ENCODE peak calls at places on chromosomes 6 and 20, in five cellular contexts. One of them, this sample, is unnamed.

GRCh38 chr6:20092071-20092566 is 120.2 kb downstream of the MBOAT1 start:
- ATAC-seq in stimulated activated naive CD8-positive, alpha-beta T cell treated with anti-CD3 and anti-CD28 coated beads, Interleukin-15, Interleukin-2, amounts not matched to agents 100 U/mL and 50 U/mL, for 24 hours: no peak
- ATAC-seq in upper lobe of left lung: peak; percentile 65
- ATAC-seq in activated naive CD8-positive, alpha-beta T cell treated with anti-CD3 and anti-CD28 coated beads, Interleukin-2, amount 10 ng/mL, durations not matched to agents 7 days and 5 days: no peak
- ATAC-seq in activated CD8-positive, alpha-beta T cell treated with anti-CD3 and anti-CD28 coated beads, Interleukin-2, amount 10 ng/mL, durations not matched to agents 7 days and 5 days: no peak
- ATAC-seq in this sample: no peak

GRCh38 chr6:166925141-166925996 is 31.0 kb downstream of the RNASET2 start:
- ATAC-seq in activated CD8-positive, alpha-beta T cell treated with anti-CD3 and anti-CD28 coated beads, Interleukin-2, amount 10 ng/mL, durations not matched to agents 7 days and 5 days: no peak
- ATAC-seq in stimulated activated naive CD8-positive, alpha-beta T cell treated with anti-CD3 and anti-CD28 coated beads, Interleukin-15, Interleukin-2, amounts not matched to agents 100 U/mL and 50 U/mL, for 24 hours: no peak
- ATAC-seq in upper lobe of left lung: no peak
- ATAC-seq in activated naive CD8-positive, alpha-beta T cell treated with anti-CD3 and anti-CD28 coated beads, Interleukin-2, amount 10 ng/mL, durations not matched to agents 7 days and 5 days: no peak
- ATAC-seq in this sample: no peak

GRCh38 chr6:169858293-169858934 is 107.0 kb downstream of the ERMARD start:
- ATAC-seq in stimulated activated naive CD8-positive, alpha-beta T cell treated with anti-CD3 and anti-CD28 coated beads, Interleukin-15, Interleukin-2, amounts not matched to agents 100 U/mL and 50 U/mL, for 24 hours: no peak
- ATAC-seq in upper lobe of left lung: peak; percentile 6
- ATAC-seq in activated CD8-positive, alpha-beta T cell treated with anti-CD3 and anti-CD28 coated beads, Interleukin-2, amount 10 ng/mL, durations not matched to agents 7 days and 5 days: no peak
- ATAC-seq in activated naive CD8-positive, alpha-beta T cell treated with anti-CD3 and anti-CD28 coated beads, Interleukin-2, amount 10 ng/mL, durations not matched to agents 7 days and 5 days: no peak
- ATAC-seq in this sample: peak; percentile 74

GRCh38 chr6:14889172-14889571 is 356.7 kb upstream of the JARID2 start:
- ATAC-seq in upper lobe of left lung: peak; percentile 34
- ATAC-seq in activated naive CD8-positive, alpha-beta T cell treated with anti-CD3 and anti-CD28 coated beads, Interleukin-2, amount 10 ng/mL, durations not matched to agents 7 days and 5 days: no peak
- ATAC-seq in activated CD8-positive, alpha-beta T cell treated with anti-CD3 and anti-CD28 coated beads, Interleukin-2, amount 10 ng/mL, durations not matched to agents 7 days and 5 days: no peak
- ATAC-seq in stimulated activated naive CD8-positive, alpha-beta T cell treated with anti-CD3 and anti-CD28 coated beads, Interleukin-15, Interleukin-2, amounts not matched to agents 100 U/mL and 50 U/mL, for 24 hours: no peak
- ATAC-seq in this sample: no peak

GRCh38 chr6:68313911-68314310 is 321.2 kb upstream of the ADGRB3 start:
- ATAC-seq in stimulated activated naive CD8-positive, alpha-beta T cell treated with anti-CD3 and anti-CD28 coated beads, Interleukin-15, Interleukin-2, amounts not matched to agents 100 U/mL and 50 U/mL, for 24 hours: no peak
- ATAC-seq in activated CD8-positive, alpha-beta T cell treated with anti-CD3 and anti-CD28 coated beads, Interleukin-2, amount 10 ng/mL, durations not matched to agents 7 days and 5 days: no peak
- ATAC-seq in activated naive CD8-positive, alpha-beta T cell treated with anti-CD3 and anti-CD28 coated beads, Interleukin-2, amount 10 ng/mL, durations not matched to agents 7 days and 5 days: no peak
- ATAC-seq in upper lobe of left lung: no peak
- ATAC-seq in this sample: no peak

GRCh38 chr6:115976321-115976870 is 84.3 kb downstream of the FRK start:
- ATAC-seq in upper lobe of left lung: no peak
- ATAC-seq in activated naive CD8-positive, alpha-beta T cell treated with anti-CD3 and anti-CD28 coated beads, Interleukin-2, amount 10 ng/mL, durations not matched to agents 7 days and 5 days: no peak
- ATAC-seq in stimulated activated naive CD8-positive, alpha-beta T cell treated with anti-CD3 and anti-CD28 coated beads, Interleukin-15, Interleukin-2, amounts not matched to agents 100 U/mL and 50 U/mL, for 24 hours: no peak
- ATAC-seq in activated CD8-positive, alpha-beta T cell treated with anti-CD3 and anti-CD28 coated beads, Interleukin-2, amount 10 ng/mL, durations not matched to agents 7 days and 5 days: no peak
- ATAC-seq in this sample: no peak

GRCh38 chr6:52019851-52020250 is 67.6 kb downstream of the PKHD1 start:
- ATAC-seq in activated CD8-positive, alpha-beta T cell treated with anti-CD3 and anti-CD28 coated beads, Interleukin-2, amount 10 ng/mL, durations not matched to agents 7 days and 5 days: no peak
- ATAC-seq in upper lobe of left lung: no peak
- ATAC-seq in stimulated activated naive CD8-positive, alpha-beta T cell treated with anti-CD3 and anti-CD28 coated beads, Interleukin-15, Interleukin-2, amounts not matched to agents 100 U/mL and 50 U/mL, for 24 hours: no peak
- ATAC-seq in activated naive CD8-positive, alpha-beta T cell treated with anti-CD3 and anti-CD28 coated beads, Interleukin-2, amount 10 ng/mL, durations not matched to agents 7 days and 5 days: no peak
- ATAC-seq in this sample: no peak

GRCh38 chr6:154039231-154039842 is at the start of gene OPRM1:
- ATAC-seq in activated CD8-positive, alpha-beta T cell treated with anti-CD3 and anti-CD28 coated beads, Interleukin-2, amount 10 ng/mL, durations not matched to agents 7 days and 5 days: peak; percentile 81
- ATAC-seq in stimulated activated naive CD8-positive, alpha-beta T cell treated with anti-CD3 and anti-CD28 coated beads, Interleukin-15, Interleukin-2, amounts not matched to agents 100 U/mL and 50 U/mL, for 24 hours: no peak
- ATAC-seq in upper lobe of left lung: peak; percentile 41
- ATAC-seq in activated naive CD8-positive, alpha-beta T cell treated with anti-CD3 and anti-CD28 coated beads, Interleukin-2, amount 10 ng/mL, durations not matched to agents 7 days and 5 days: peak; percentile 65
- ATAC-seq in this sample: no peak

GRCh38 chr6:129981598-129981997 is 36.8 kb upstream of the L3MBTL3 start:
- ATAC-seq in upper lobe of left lung: no peak
- ATAC-seq in activated naive CD8-positive, alpha-beta T cell treated with anti-CD3 and anti-CD28 coated beads, Interleukin-2, amount 10 ng/mL, durations not matched to agents 7 days and 5 days: no peak
- ATAC-seq in stimulated activated naive CD8-positive, alpha-beta T cell treated with anti-CD3 and anti-CD28 coated beads, Interleukin-15, Interleukin-2, amounts not matched to agents 100 U/mL and 50 U/mL, for 24 hours: no peak
- ATAC-seq in activated CD8-positive, alpha-beta T cell treated with anti-CD3 and anti-CD28 coated beads, Interleukin-2, amount 10 ng/mL, durations not matched to agents 7 days and 5 days: no peak
- ATAC-seq in this sample: no peak

GRCh38 chr6:43246301-43247114 is 3.2 kb downstream of the TTBK1 start:
- ATAC-seq in stimulated activated naive CD8-positive, alpha-beta T cell treated with anti-CD3 and anti-CD28 coated beads, Interleukin-15, Interleukin-2, amounts not matched to agents 100 U/mL and 50 U/mL, for 24 hours: peak; percentile 17
- ATAC-seq in upper lobe of left lung: peak; percentile 82
- ATAC-seq in activated naive CD8-positive, alpha-beta T cell treated with anti-CD3 and anti-CD28 coated beads, Interleukin-2, amount 10 ng/mL, durations not matched to agents 7 days and 5 days: peak; percentile 38
- ATAC-seq in activated CD8-positive, alpha-beta T cell treated with anti-CD3 and anti-CD28 coated beads, Interleukin-2, amount 10 ng/mL, durations not matched to agents 7 days and 5 days: peak; percentile 11
- ATAC-seq in this sample: peak; percentile 70

GRCh38 chr20:63071541-63072181 is 64.9 kb upstream of the BHLHE23 start:
- ATAC-seq in activated naive CD8-positive, alpha-beta T cell treated with anti-CD3 and anti-CD28 coated beads, Interleukin-2, amount 10 ng/mL, durations not matched to agents 7 days and 5 days: no peak
- ATAC-seq in upper lobe of left lung: peak; percentile 32
- ATAC-seq in stimulated activated naive CD8-positive, alpha-beta T cell treated with anti-CD3 and anti-CD28 coated beads, Interleukin-15, Interleukin-2, amounts not matched to agents 100 U/mL and 50 U/mL, for 24 hours: no peak
- ATAC-seq in activated CD8-positive, alpha-beta T cell treated with anti-CD3 and anti-CD28 coated beads, Interleukin-2, amount 10 ng/mL, durations not matched to agents 7 days and 5 days: no peak
- ATAC-seq in this sample: no peak

GRCh38 chr6:82738773-82739172 is 326.9 kb downstream of the UBE3D start:
- ATAC-seq in activated naive CD8-positive, alpha-beta T cell treated with anti-CD3 and anti-CD28 coated beads, Interleukin-2, amount 10 ng/mL, durations not matched to agents 7 days and 5 days: no peak
- ATAC-seq in stimulated activated naive CD8-positive, alpha-beta T cell treated with anti-CD3 and anti-CD28 coated beads, Interleukin-15, Interleukin-2, amounts not matched to agents 100 U/mL and 50 U/mL, for 24 hours: no peak
- ATAC-seq in activated CD8-positive, alpha-beta T cell treated with anti-CD3 and anti-CD28 coated beads, Interleukin-2, amount 10 ng/mL, durations not matched to agents 7 days and 5 days: no peak
- ATAC-seq in upper lobe of left lung: no peak
- ATAC-seq in this sample: no peak

GRCh38 chr20:51014797-51015722 is 7.8 kb downstream of the KCNG1 start:
- ATAC-seq in activated CD8-positive, alpha-beta T cell treated with anti-CD3 and anti-CD28 coated beads, Interleukin-2, amount 10 ng/mL, durations not matched to agents 7 days and 5 days: no peak
- ATAC-seq in upper lobe of left lung: peak; percentile 33
- ATAC-seq in activated naive CD8-positive, alpha-beta T cell treated with anti-CD3 and anti-CD28 coated beads, Interleukin-2, amount 10 ng/mL, durations not matched to agents 7 days and 5 days: no peak
- ATAC-seq in stimulated activated naive CD8-positive, alpha-beta T cell treated with anti-CD3 and anti-CD28 coated beads, Interleukin-15, Interleukin-2, amounts not matched to agents 100 U/mL and 50 U/mL, for 24 hours: no peak
- ATAC-seq in this sample: no peak

GRCh38 chr20:32325706-32326506 is 32.2 kb upstream of the ASXL1 start:
- ATAC-seq in activated naive CD8-positive, alpha-beta T cell treated with anti-CD3 and anti-CD28 coated beads, Interleukin-2, amount 10 ng/mL, durations not matched to agents 7 days and 5 days: no peak
- ATAC-seq in stimulated activated naive CD8-positive, alpha-beta T cell treated with anti-CD3 and anti-CD28 coated beads, Interleukin-15, Interleukin-2, amounts not matched to agents 100 U/mL and 50 U/mL, for 24 hours: no peak
- ATAC-seq in activated CD8-positive, alpha-beta T cell treated with anti-CD3 and anti-CD28 coated beads, Interleukin-2, amount 10 ng/mL, durations not matched to agents 7 days and 5 days: no peak
- ATAC-seq in upper lobe of left lung: no peak
- ATAC-seq in this sample: no peak

GRCh38 chr20:7866279-7866678 is 74.0 kb downstream of the HAO1 start:
- ATAC-seq in activated naive CD8-positive, alpha-beta T cell treated with anti-CD3 and anti-CD28 coated beads, Interleukin-2, amount 10 ng/mL, durations not matched to agents 7 days and 5 days: no peak
- ATAC-seq in activated CD8-positive, alpha-beta T cell treated with anti-CD3 and anti-CD28 coated beads, Interleukin-2, amount 10 ng/mL, durations not matched to agents 7 days and 5 days: no peak
- ATAC-seq in upper lobe of left lung: no peak
- ATAC-seq in stimulated activated naive CD8-positive, alpha-beta T cell treated with anti-CD3 and anti-CD28 coated beads, Interleukin-15, Interleukin-2, amounts not matched to agents 100 U/mL and 50 U/mL, for 24 hours: no peak
- ATAC-seq in this sample: no peak

GRCh38 chr6:99177736-99178135 is 171.7 kb downstream of the FAXC start:
- ATAC-seq in activated CD8-positive, alpha-beta T cell treated with anti-CD3 and anti-CD28 coated beads, Interleukin-2, amount 10 ng/mL, durations not matched to agents 7 days and 5 days: no peak
- ATAC-seq in stimulated activated naive CD8-positive, alpha-beta T cell treated with anti-CD3 and anti-CD28 coated beads, Interleukin-15, Interleukin-2, amounts not matched to agents 100 U/mL and 50 U/mL, for 24 hours: no peak
- ATAC-seq in upper lobe of left lung: no peak
- ATAC-seq in activated naive CD8-positive, alpha-beta T cell treated with anti-CD3 and anti-CD28 coated beads, Interleukin-2, amount 10 ng/mL, durations not matched to agents 7 days and 5 days: no peak
- ATAC-seq in this sample: no peak

GRCh38 chr6:134379599-134379998 is 61.7 kb upstream of the SGK1 start:
- ATAC-seq in activated CD8-positive, alpha-beta T cell treated with anti-CD3 and anti-CD28 coated beads, Interleukin-2, amount 10 ng/mL, durations not matched to agents 7 days and 5 days: no peak
- ATAC-seq in activated naive CD8-positive, alpha-beta T cell treated with anti-CD3 and anti-CD28 coated beads, Interleukin-2, amount 10 ng/mL, durations not matched to agents 7 days and 5 days: no peak
- ATAC-seq in upper lobe of left lung: no peak
- ATAC-seq in stimulated activated naive CD8-positive, alpha-beta T cell treated with anti-CD3 and anti-CD28 coated beads, Interleukin-15, Interleukin-2, amounts not matched to agents 100 U/mL and 50 U/mL, for 24 hours: no peak
- ATAC-seq in this sample: no peak

GRCh38 chr20:60427516-60427915 is 469.3 kb downstream of the CDH26 start:
- ATAC-seq in activated CD8-positive, alpha-beta T cell treated with anti-CD3 and anti-CD28 coated beads, Interleukin-2, amount 10 ng/mL, durations not matched to agents 7 days and 5 days: no peak
- ATAC-seq in stimulated activated naive CD8-positive, alpha-beta T cell treated with anti-CD3 and anti-CD28 coated beads, Interleukin-15, Interleukin-2, amounts not matched to agents 100 U/mL and 50 U/mL, for 24 hours: no peak
- ATAC-seq in activated naive CD8-positive, alpha-beta T cell treated with anti-CD3 and anti-CD28 coated beads, Interleukin-2, amount 10 ng/mL, durations not matched to agents 7 days and 5 days: no peak
- ATAC-seq in upper lobe of left lung: no peak
- ATAC-seq in this sample: no peak

GRCh38 chr6:32972353-32973143 is 4.2 kb downstream of the BRD2 start:
- ATAC-seq in upper lobe of left lung: no peak
- ATAC-seq in stimulated activated naive CD8-positive, alpha-beta T cell treated with anti-CD3 and anti-CD28 coated beads, Interleukin-15, Interleukin-2, amounts not matched to agents 100 U/mL and 50 U/mL, for 24 hours: peak; percentile 11
- ATAC-seq in activated naive CD8-positive, alpha-beta T cell treated with anti-CD3 and anti-CD28 coated beads, Interleukin-2, amount 10 ng/mL, durations not matched to agents 7 days and 5 days: no peak
- ATAC-seq in activated CD8-positive, alpha-beta T cell treated with anti-CD3 and anti-CD28 coated beads, Interleukin-2, amount 10 ng/mL, durations not matched to agents 7 days and 5 days: peak; percentile 1
- ATAC-seq in this sample: no peak

GRCh38 chr6:166623318-166623717 is 3.7 kb downstream of the RPS6KA2 start:
- ATAC-seq in upper lobe of left lung: no peak
- ATAC-seq in stimulated activated naive CD8-positive, alpha-beta T cell treated with anti-CD3 and anti-CD28 coated beads, Interleukin-15, Interleukin-2, amounts not matched to agents 100 U/mL and 50 U/mL, for 24 hours: no peak
- ATAC-seq in activated naive CD8-positive, alpha-beta T cell treated with anti-CD3 and anti-CD28 coated beads, Interleukin-2, amount 10 ng/mL, durations not matched to agents 7 days and 5 days: no peak
- ATAC-seq in activated CD8-positive, alpha-beta T cell treated with anti-CD3 and anti-CD28 coated beads, Interleukin-2, amount 10 ng/mL, durations not matched to agents 7 days and 5 days: no peak
- ATAC-seq in this sample: no peak

GRCh38 chr6:12152023-12152960 is 137.9 kb upstream of the EDN1 start:
- ATAC-seq in upper lobe of left lung: no peak
- ATAC-seq in stimulated activated naive CD8-positive, alpha-beta T cell treated with anti-CD3 and anti-CD28 coated beads, Interleukin-15, Interleukin-2, amounts not matched to agents 100 U/mL and 50 U/mL, for 24 hours: no peak
- ATAC-seq in activated naive CD8-positive, alpha-beta T cell treated with anti-CD3 and anti-CD28 coated beads, Interleukin-2, amount 10 ng/mL, durations not matched to agents 7 days and 5 days: no peak
- ATAC-seq in activated CD8-positive, alpha-beta T cell treated with anti-CD3 and anti-CD28 coated beads, Interleukin-2, amount 10 ng/mL, durations not matched to agents 7 days and 5 days: no peak
- ATAC-seq in this sample: no peak

GRCh38 chr6:138571585-138572199 is 72.4 kb upstream of the NHSL1 start:
- ATAC-seq in stimulated activated naive CD8-positive, alpha-beta T cell treated with anti-CD3 and anti-CD28 coated beads, Interleukin-15, Interleukin-2, amounts not matched to agents 100 U/mL and 50 U/mL, for 24 hours: no peak
- ATAC-seq in upper lobe of left lung: peak; percentile 20
- ATAC-seq in activated naive CD8-positive, alpha-beta T cell treated with anti-CD3 and anti-CD28 coated beads, Interleukin-2, amount 10 ng/mL, durations not matched to agents 7 days and 5 days: no peak
- ATAC-seq in activated CD8-positive, alpha-beta T cell treated with anti-CD3 and anti-CD28 coated beads, Interleukin-2, amount 10 ng/mL, durations not matched to agents 7 days and 5 days: no peak
- ATAC-seq in this sample: no peak

GRCh38 chr6:158017621-158018369 is 36.1 kb downstream of the SYNJ2 start:
- ATAC-seq in activated naive CD8-positive, alpha-beta T cell treated with anti-CD3 and anti-CD28 coated beads, Interleukin-2, amount 10 ng/mL, durations not matched to agents 7 days and 5 days: no peak
- ATAC-seq in stimulated activated naive CD8-positive, alpha-beta T cell treated with anti-CD3 and anti-CD28 coated beads, Interleukin-15, Interleukin-2, amounts not matched to agents 100 U/mL and 50 U/mL, for 24 hours: no peak
- ATAC-seq in activated CD8-positive, alpha-beta T cell treated with anti-CD3 and anti-CD28 coated beads, Interleukin-2, amount 10 ng/mL, durations not matched to agents 7 days and 5 days: no peak
- ATAC-seq in upper lobe of left lung: no peak
- ATAC-seq in this sample: no peak

GRCh38 chr6:62971976-62972658 is 239.2 kb upstream of the FKBP1C start:
- ATAC-seq in stimulated activated naive CD8-positive, alpha-beta T cell treated with anti-CD3 and anti-CD28 coated beads, Interleukin-15, Interleukin-2, amounts not matched to agents 100 U/mL and 50 U/mL, for 24 hours: no peak
- ATAC-seq in upper lobe of left lung: no peak
- ATAC-seq in activated CD8-positive, alpha-beta T cell treated with anti-CD3 and anti-CD28 coated beads, Interleukin-2, amount 10 ng/mL, durations not matched to agents 7 days and 5 days: no peak
- ATAC-seq in activated naive CD8-positive, alpha-beta T cell treated with anti-CD3 and anti-CD28 coated beads, Interleukin-2, amount 10 ng/mL, durations not matched to agents 7 days and 5 days: no peak
- ATAC-seq in this sample: no peak

GRCh38 chr6:57974653-57975052 is 657.2 kb downstream of the PRIM2 start:
- ATAC-seq in stimulated activated naive CD8-positive, alpha-beta T cell treated with anti-CD3 and anti-CD28 coated beads, Interleukin-15, Interleukin-2, amounts not matched to agents 100 U/mL and 50 U/mL, for 24 hours: no peak
- ATAC-seq in upper lobe of left lung: no peak
- ATAC-seq in activated naive CD8-positive, alpha-beta T cell treated with anti-CD3 and anti-CD28 coated beads, Interleukin-2, amount 10 ng/mL, durations not matched to agents 7 days and 5 days: no peak
- ATAC-seq in activated CD8-positive, alpha-beta T cell treated with anti-CD3 and anti-CD28 coated beads, Interleukin-2, amount 10 ng/mL, durations not matched to agents 7 days and 5 days: no peak
- ATAC-seq in this sample: no peak

GRCh38 chr6:63565727-63566625 is 6.3 kb upstream of the LOC128125822 start:
- ATAC-seq in stimulated activated naive CD8-positive, alpha-beta T cell treated with anti-CD3 and anti-CD28 coated beads, Interleukin-15, Interleukin-2, amounts not matched to agents 100 U/mL and 50 U/mL, for 24 hours: no peak
- ATAC-seq in activated CD8-positive, alpha-beta T cell treated with anti-CD3 and anti-CD28 coated beads, Interleukin-2, amount 10 ng/mL, durations not matched to agents 7 days and 5 days: no peak
- ATAC-seq in upper lobe of left lung: no peak
- ATAC-seq in activated naive CD8-positive, alpha-beta T cell treated with anti-CD3 and anti-CD28 coated beads, Interleukin-2, amount 10 ng/mL, durations not matched to agents 7 days and 5 days: no peak
- ATAC-seq in this sample: no peak

GRCh38 chr20:48175261-48175660 is 390.0 kb upstream of the SULF2 start:
- ATAC-seq in upper lobe of left lung: no peak
- ATAC-seq in activated naive CD8-positive, alpha-beta T cell treated with anti-CD3 and anti-CD28 coated beads, Interleukin-2, amount 10 ng/mL, durations not matched to agents 7 days and 5 days: no peak
- ATAC-seq in activated CD8-positive, alpha-beta T cell treated with anti-CD3 and anti-CD28 coated beads, Interleukin-2, amount 10 ng/mL, durations not matched to agents 7 days and 5 days: no peak
- ATAC-seq in stimulated activated naive CD8-positive, alpha-beta T cell treated with anti-CD3 and anti-CD28 coated beads, Interleukin-15, Interleukin-2, amounts not matched to agents 100 U/mL and 50 U/mL, for 24 hours: no peak
- ATAC-seq in this sample: no peak

GRCh38 chr20:21640556-21640955 is 64.9 kb upstream of the PAX1 start:
- ATAC-seq in activated CD8-positive, alpha-beta T cell treated with anti-CD3 and anti-CD28 coated beads, Interleukin-2, amount 10 ng/mL, durations not matched to agents 7 days and 5 days: no peak
- ATAC-seq in stimulated activated naive CD8-positive, alpha-beta T cell treated with anti-CD3 and anti-CD28 coated beads, Interleukin-15, Interleukin-2, amounts not matched to agents 100 U/mL and 50 U/mL, for 24 hours: no peak
- ATAC-seq in activated naive CD8-positive, alpha-beta T cell treated with anti-CD3 and anti-CD28 coated beads, Interleukin-2, amount 10 ng/mL, durations not matched to agents 7 days and 5 days: no peak
- ATAC-seq in upper lobe of left lung: no peak
- ATAC-seq in this sample: no peak

GRCh38 chr20:44151621-44152416 is 35.2 kb downstream of the JPH2 start:
- ATAC-seq in activated CD8-positive, alpha-beta T cell treated with anti-CD3 and anti-CD28 coated beads, Interleukin-2, amount 10 ng/mL, durations not matched to agents 7 days and 5 days: no peak
- ATAC-seq in activated naive CD8-positive, alpha-beta T cell treated with anti-CD3 and anti-CD28 coated beads, Interleukin-2, amount 10 ng/mL, durations not matched to agents 7 days and 5 days: no peak
- ATAC-seq in stimulated activated naive CD8-positive, alpha-beta T cell treated with anti-CD3 and anti-CD28 coated beads, Interleukin-15, Interleukin-2, amounts not matched to agents 100 U/mL and 50 U/mL, for 24 hours: no peak
- ATAC-seq in upper lobe of left lung: no peak
- ATAC-seq in this sample: no peak

GRCh38 chr20:44160133-44160532 is 26.9 kb downstream of the JPH2 start:
- ATAC-seq in activated naive CD8-positive, alpha-beta T cell treated with anti-CD3 and anti-CD28 coated beads, Interleukin-2, amount 10 ng/mL, durations not matched to agents 7 days and 5 days: no peak
- ATAC-seq in activated CD8-positive, alpha-beta T cell treated with anti-CD3 and anti-CD28 coated beads, Interleukin-2, amount 10 ng/mL, durations not matched to agents 7 days and 5 days: no peak
- ATAC-seq in upper lobe of left lung: no peak
- ATAC-seq in stimulated activated naive CD8-positive, alpha-beta T cell treated with anti-CD3 and anti-CD28 coated beads, Interleukin-15, Interleukin-2, amounts not matched to agents 100 U/mL and 50 U/mL, for 24 hours: no peak
- ATAC-seq in this sample: no peak

GRCh38 chr6:137915778-137916177 is 48.7 kb downstream of the TNFAIP3 start:
- ATAC-seq in stimulated activated naive CD8-positive, alpha-beta T cell treated with anti-CD3 and anti-CD28 coated beads, Interleukin-15, Interleukin-2, amounts not matched to agents 100 U/mL and 50 U/mL, for 24 hours: no peak
- ATAC-seq in activated CD8-positive, alpha-beta T cell treated with anti-CD3 and anti-CD28 coated beads, Interleukin-2, amount 10 ng/mL, durations not matched to agents 7 days and 5 days: no peak
- ATAC-seq in upper lobe of left lung: no peak
- ATAC-seq in activated naive CD8-positive, alpha-beta T cell treated with anti-CD3 and anti-CD28 coated beads, Interleukin-2, amount 10 ng/mL, durations not matched to agents 7 days and 5 days: no peak
- ATAC-seq in this sample: no peak

GRCh38 chr6:76351275-76351674 is 278.8 kb upstream of the IMPG1 start:
- ATAC-seq in activated CD8-positive, alpha-beta T cell treated with anti-CD3 and anti-CD28 coated beads, Interleukin-2, amount 10 ng/mL, durations not matched to agents 7 days and 5 days: no peak
- ATAC-seq in activated naive CD8-positive, alpha-beta T cell treated with anti-CD3 and anti-CD28 coated beads, Interleukin-2, amount 10 ng/mL, durations not matched to agents 7 days and 5 days: no peak
- ATAC-seq in upper lobe of left lung: no peak
- ATAC-seq in stimulated activated naive CD8-positive, alpha-beta T cell treated with anti-CD3 and anti-CD28 coated beads, Interleukin-15, Interleukin-2, amounts not matched to agents 100 U/mL and 50 U/mL, for 24 hours: no peak
- ATAC-seq in this sample: no peak

GRCh38 chr6:15386110-15386755 is 140.4 kb downstream of the JARID2 start:
- ATAC-seq in activated CD8-positive, alpha-beta T cell treated with anti-CD3 and anti-CD28 coated beads, Interleukin-2, amount 10 ng/mL, durations not matched to agents 7 days and 5 days: no peak
- ATAC-seq in activated naive CD8-positive, alpha-beta T cell treated with anti-CD3 and anti-CD28 coated beads, Interleukin-2, amount 10 ng/mL, durations not matched to agents 7 days and 5 days: no peak
- ATAC-seq in upper lobe of left lung: no peak
- ATAC-seq in stimulated activated naive CD8-positive, alpha-beta T cell treated with anti-CD3 and anti-CD28 coated beads, Interleukin-15, Interleukin-2, amounts not matched to agents 100 U/mL and 50 U/mL, for 24 hours: no peak
- ATAC-seq in this sample: no peak